ENCODE peak calls at places on chromosomes 2 and 18, in seven cellular contexts. Z, T, D, R, L, X and S are unnamed samples.

GRCh38 chr2:235230809-235231601 is 262.8 kb upstream of the AGAP1 start:
- DNase-seq in Z (no peak), T (no peak), D (no peak), R (peak; percentile 31), L (no peak), X (no peak), S (no peak)

GRCh38 chr18:13221821-13222220 is 3.3 kb downstream of the LDLRAD4 start:
- DNase-seq in Z (no peak), T (no peak), D (no peak), R (peak; percentile 25), L (no peak), X (peak; percentile 38), S (no peak)

GRCh38 chr2:118121986-118122767 is 33.9 kb downstream of the INSIG2 start:
- DNase-seq in Z (no peak), T (no peak), D (no peak), R (no peak), L (no peak), X (no peak), S (no peak)

GRCh38 chr18:35521133-35521532 is 23.4 kb upstream of the INO80C start:
- DNase-seq in Z (no peak), T (no peak), D (no peak), R (no peak), L (no peak), X (no peak), S (no peak)

GRCh38 chr2:113117594-113118262 is 9.7 kb upstream of the IL1RN start:
- DNase-seq in Z (peak; percentile 65), T (no peak), D (peak; percentile 56), R (peak; percentile 100), L (no peak), X (peak; percentile 55), S (no peak)

GRCh38 chr2:223042704-223043118 is 9.3 kb upstream of the KCNE4 start:
- DNase-seq in Z (peak; percentile 80), T (no peak), D (no peak), R (peak; percentile 49), L (no peak), X (peak; percentile 43), S (no peak)

GRCh38 chr2:207617011-207617671 is 8.1 kb downstream of the METTL21A start:
- DNase-seq in Z (peak; percentile 99), T (no peak), D (no peak), R (peak; percentile 70), L (no peak), X (peak; percentile 91), S (no peak)

GRCh38 chr2:56713161-56713676 is 529.4 kb downstream of the CCDC85A start:
- DNase-seq in Z (peak; percentile 16), T (no peak), D (no peak), R (peak; percentile 79), L (no peak), X (peak; percentile 67), S (no peak)

GRCh38 chr2:103437161-103437560 is 675.3 kb downstream of the TMEM182 start:
- DNase-seq in Z (no peak), T (no peak), D (no peak), R (no peak), L (no peak), X (no peak), S (no peak)

GRCh38 chr2:144359684-144360083 is 160.2 kb downstream of the ZEB2 start:
- DNase-seq in Z (no peak), T (no peak), D (no peak), R (no peak), L (no peak), X (no peak), S (no peak)

GRCh38 chr2:84886791-84887190 is 5.9 kb upstream of the TRABD2A start:
- DNase-seq in Z (no peak), T (no peak), D (no peak), R (no peak), L (no peak), X (no peak), S (no peak)

GRCh38 chr2:226891780-226892590 is 56.1 kb downstream of the RHBDD1 start:
- DNase-seq in Z (peak; percentile 92), T (no peak), D (no peak), R (peak; percentile 92), L (peak; percentile 52), X (peak; percentile 82), S (no peak)

GRCh38 chr18:48667276-48668254 is 128.7 kb downstream of the CTIF start:
- DNase-seq in Z (peak; percentile 49), T (no peak), D (no peak), R (no peak), L (no peak), X (peak; percentile 46), S (no peak)

GRCh38 chr18:48669991-48670750 is 131.3 kb downstream of the CTIF start:
- DNase-seq in Z (no peak), T (no peak), D (no peak), R (no peak), L (no peak), X (no peak), S (no peak)

GRCh38 chr18:48669180-48669675 is 130.4 kb downstream of the CTIF start:
- DNase-seq in Z (no peak), T (no peak), D (no peak), R (no peak), L (no peak), X (no peak), S (no peak)

GRCh38 chr18:48666613-48667012 is 127.8 kb downstream of the CTIF start:
- DNase-seq in Z (no peak), T (no peak), D (no peak), R (no peak), L (no peak), X (no peak), S (no peak)

DNA sequence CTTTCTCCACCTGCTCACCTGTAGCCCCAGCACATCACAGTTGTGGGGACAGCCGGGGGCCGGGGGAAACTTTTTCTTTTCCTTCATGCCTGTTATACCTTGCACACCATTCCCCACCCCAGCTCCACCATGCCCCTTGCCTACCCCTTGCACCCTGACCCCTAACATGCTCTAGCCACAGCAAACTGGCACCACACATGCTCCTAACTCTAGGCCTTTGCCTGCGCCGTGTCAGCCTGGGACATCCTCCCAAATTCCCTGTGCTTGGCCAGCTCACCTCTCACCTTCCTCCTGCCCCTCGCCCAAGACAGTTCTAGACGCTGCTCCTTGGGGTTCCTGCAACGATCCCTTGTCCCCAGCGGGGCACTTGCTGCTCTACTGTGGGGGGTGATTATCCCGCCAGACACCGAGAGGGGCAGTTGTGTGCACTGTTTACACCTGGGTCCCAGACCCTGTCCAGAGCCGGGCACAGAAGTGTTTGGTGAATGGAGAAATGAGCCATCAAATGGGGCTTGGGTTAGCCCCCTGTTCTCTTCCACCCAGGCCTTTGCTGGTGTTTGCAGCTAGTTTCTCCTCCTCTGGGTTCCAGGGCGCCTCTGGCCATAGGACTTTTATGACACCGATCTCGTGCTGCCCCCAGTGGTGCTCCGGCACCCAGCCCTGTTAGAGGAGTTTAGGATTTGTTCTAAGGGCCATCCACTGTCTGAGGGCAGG is 129.8 kb downstream of the CTIF start:
- DNase-seq in Z (no peak), T (no peak), D (no peak), R (no peak), L (no peak), X (no peak), S (no peak)
- TF ChIP-seq CTCF in Z (peak; percentile 9), T (no peak), D (no peak), R (peak; percentile 14), L (peak; percentile 18), X (peak; percentile 28), S (peak; percentile 30)

GRCh38 chr2:18647731-18648130 is 58.4 kb upstream of the NT5C1B start:
- DNase-seq in Z (no peak), T (no peak), D (no peak), R (no peak), L (no peak), X (no peak), S (no peak)

GRCh38 chr2:18656048-18656447 is 66.7 kb upstream of the NT5C1B start:
- DNase-seq in Z (no peak), T (no peak), D (no peak), R (no peak), L (no peak), X (no peak), S (no peak)

GRCh38 chr2:18648161-18648560 is 58.8 kb upstream of the NT5C1B start:
- DNase-seq in Z (no peak), T (no peak), D (no peak), R (no peak), L (no peak), X (no peak), S (no peak)

GRCh38 chr2:18650221-18650620 is 60.9 kb upstream of the NT5C1B start:
- DNase-seq in Z (no peak), T (no peak), D (no peak), R (no peak), L (no peak), X (no peak), S (no peak)

GRCh38 chr2:18651842-18652774 is 62.7 kb upstream of the NT5C1B start:
- DNase-seq in Z (peak; percentile 57), T (no peak), D (no peak), R (peak; percentile 52), L (no peak), X (peak; percentile 71), S (no peak)
- TF ChIP-seq CTCF in Z (no peak), T (no peak), D (no peak), R (no peak), L (no peak), X (no peak), S (no peak)

DNA sequence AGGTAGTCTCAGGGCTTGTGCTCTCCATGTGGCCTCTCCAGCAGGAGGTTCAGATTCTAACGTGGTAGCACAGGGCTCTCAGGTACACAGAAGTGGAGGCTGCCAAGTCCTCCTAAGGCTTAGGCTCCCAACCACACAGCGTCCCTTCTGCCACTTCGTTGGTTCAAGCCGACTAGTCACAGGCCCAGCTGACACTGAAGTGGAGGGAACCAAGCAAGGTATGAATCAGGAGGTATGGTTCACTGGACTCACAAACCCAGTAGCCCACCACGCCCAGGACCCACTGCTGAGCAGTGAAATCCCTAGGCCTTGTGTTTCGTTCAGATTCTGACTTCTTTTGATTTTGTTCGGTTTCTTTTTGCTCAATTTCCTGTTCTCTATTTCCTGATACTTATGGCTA is 46.0 kb upstream of the SEC11C start:
- DNase-seq in Z (no peak), T (no peak), D (no peak), R (no peak), L (no peak), X (no peak), S (no peak)
- TF ChIP-seq CTCF in Z (no peak), T (no peak), D (no peak), R (no peak), L (no peak), X (no peak), S (no peak)

DNA sequence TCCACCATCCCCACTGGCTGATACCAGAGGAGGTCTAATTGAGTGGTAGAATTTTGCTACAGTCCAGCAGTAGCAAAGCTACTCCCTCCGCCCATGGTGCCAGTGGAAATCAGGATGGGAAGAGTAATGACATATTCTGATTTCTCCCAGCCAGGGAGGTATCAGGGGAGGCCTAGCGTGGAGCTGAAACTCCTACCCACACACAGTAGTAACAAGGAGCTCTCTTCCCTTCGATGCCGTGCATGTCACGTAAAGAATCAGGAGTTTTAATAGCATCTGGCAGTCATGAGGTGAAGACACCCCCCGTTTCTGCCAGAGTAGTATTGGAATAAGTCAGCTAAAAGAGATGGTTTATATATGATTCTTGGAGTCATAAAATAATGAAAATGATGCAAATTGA is 786.8 kb upstream of the DDX18 start:
- DNase-seq in Z (no peak), T (no peak), D (no peak), R (no peak), L (no peak), X (no peak), S (no peak)
- TF ChIP-seq CTCF in Z (no peak), T (no peak), D (no peak), R (no peak), L (no peak), X (no peak), S (no peak)

GRCh38 chr18:34224423-34225217 is at the start of gene NOL4:
- DNase-seq in Z (no peak), T (peak; percentile 76), D (no peak), R (peak; percentile 2), L (peak; percentile 57), X (peak; percentile 60), S (peak; percentile 89)
- TF ChIP-seq CTCF in Z (no peak), T (peak; percentile 14), D (peak; percentile 10), R (no peak), L (peak; percentile 30), X (peak; percentile 45), S (peak; percentile 75)

GRCh38 chr2:120305296-120305695 is 40.6 kb upstream of the INHBB start:
- DNase-seq in Z (no peak), T (peak; percentile 43), D (no peak), R (no peak), L (no peak), X (no peak), S (no peak)
- TF ChIP-seq CTCF in Z (peak; percentile 20), T (no peak), D (peak; percentile 18), R (peak; percentile 22), L (peak; percentile 40), X (peak; percentile 42), S (peak; percentile 30)